ENCODE peak calls at places on chromosomes 2 and 18, in ten cellular contexts. G is mammary epithelial cell, Q is right lobe of liver, H is Peyer's patch, I is body of pancreas, E is adipocyte, X is thyroid gland, J is fibroblast of the aortic adventitia, W is astrocyte of the spinal cord, V is lower leg skin. C is an unnamed sample.

GRCh38 chr2:69134546-69134945 is 121.6 kb downstream of the ANTXR1 start:
- DNase-seq in Q (no peak), W (peak; percentile 54), V (no peak), I (no peak), G (no peak), H (no peak), J (no peak), X (no peak), E (no peak), C (no peak)

GRCh38 chr2:190718652-190719526 is 70.0 kb downstream of the NAB1 start:
- DNase-seq in G (peak; percentile 94), W (peak; percentile 32), Q (no peak), X (peak; percentile 19), I (peak; percentile 26), E (peak; percentile 34), J (peak; percentile 75), H (no peak), V (peak; percentile 24), C (no peak)

GRCh38 chr2:16559263-16559662 is 106.4 kb downstream of the CYRIA start:
- DNase-seq in W (peak; percentile 4), J (no peak), E (no peak), I (no peak), X (no peak), V (no peak), H (no peak), G (no peak), Q (no peak), C (peak; percentile 68)

GRCh38 chr18:70190529-70190928 is 15.0 kb downstream of the RTTN start:
- DNase-seq in X (no peak), J (no peak), Q (no peak), H (no peak), E (no peak), V (no peak), I (no peak), W (no peak), G (no peak), C (no peak)

GRCh38 chr2:205714058-205714776 is 31.9 kb downstream of the NRP2 start:
- DNase-seq in V (no peak), E (peak; percentile 25), X (no peak), G (peak; percentile 30), J (no peak), Q (no peak), I (no peak), W (peak; percentile 77), H (no peak), C (no peak)

GRCh38 chr2:71702971-71703898 is 249.9 kb downstream of the DYSF start:
- DNase-seq in J (no peak), V (no peak), I (no peak), E (no peak), W (no peak), G (no peak), H (no peak), X (no peak), Q (no peak), C (no peak)

GRCh38 chr2:24209389-24210105 is 34.7 kb downstream of the FAM228A start:
- DNase-seq in Q (no peak), E (no peak), X (no peak), J (no peak), W (no peak), V (peak; percentile 10), H (no peak), I (no peak), G (no peak), C (no peak)

GRCh38 chr18:13194239-13194638 is 24.3 kb upstream of the LDLRAD4 start:
- DNase-seq in W (no peak), E (no peak), Q (no peak), X (no peak), J (no peak), H (no peak), V (no peak), I (no peak), G (no peak), C (no peak)

GRCh38 chr2:201707753-201708152 is 9.3 kb upstream of the MPP4 start:
- DNase-seq in I (no peak), H (no peak), V (no peak), W (peak; percentile 74), E (peak; percentile 44), Q (no peak), G (no peak), J (peak; percentile 81), X (no peak), C (no peak)

GRCh38 chr2:48438266-48438665 is 91.7 kb upstream of the STON1 start:
- DNase-seq in E (no peak), X (no peak), I (no peak), J (no peak), V (no peak), H (no peak), W (no peak), Q (no peak), G (no peak), C (no peak)

GRCh38 chr2:46780801-46781445 is 134.7 kb downstream of the MCFD2 start:
- DNase-seq in X (no peak), V (no peak), E (no peak), I (no peak), W (no peak), Q (no peak), J (peak; percentile 84), H (no peak), G (no peak), C (peak; percentile 57)

GRCh38 chr18:33755918-33756590 is 178.0 kb downstream of the ASXL3 start:
- DNase-seq in J (peak; percentile 90), W (peak; percentile 89), G (peak; percentile 79), E (peak; percentile 59), X (no peak), V (no peak), Q (no peak), H (no peak), I (no peak), C (no peak)

GRCh38 chr2:203018181-203018580 is 3.5 kb downstream of the NBEAL1 start:
- DNase-seq in G (no peak), Q (no peak), I (no peak), W (peak; percentile 36), E (peak; percentile 52), H (no peak), X (no peak), V (no peak), J (peak; percentile 50), C (no peak)
- H3K4me3 ChIP-seq in G (peak overlapping the region; percentile 41), Q (peak overlapping the region; percentile 14), I (no peak overlapping the region), W (peak overlapping the region; percentile 30), E (peak overlapping the region; percentile 96), H (no peak overlapping the region), X (no peak overlapping the region), V (no peak overlapping the region), J (peak overlapping the region; percentile 58), C (no peak overlapping the region)

GRCh38 chr2:86065512-86065911 is 40.2 kb downstream of the POLR1A start:
- DNase-seq in G (no peak), Q (no peak), H (peak; percentile 8), W (no peak), V (no peak), J (peak; percentile 85), X (no peak), I (no peak), E (peak; percentile 82), C (peak; percentile 65)
- H3K4me3 ChIP-seq in G (no peak overlapping the region), Q (no peak overlapping the region), H (no peak overlapping the region), W (no peak overlapping the region), V (no peak overlapping the region), J (no peak overlapping the region), X (no peak overlapping the region), I (no peak overlapping the region), E (no peak overlapping the region), C (no peak overlapping the region)

GRCh38 chr18:57901819-57902600 is 98.9 kb upstream of the ATP8B1 start:
- DNase-seq in G (peak; percentile 96), Q (peak; percentile 61), W (no peak), J (peak; percentile 42), H (no peak), V (peak; percentile 50), X (no peak), I (no peak), E (no peak), C (no peak)
- H3K4me3 ChIP-seq in G (no peak overlapping the region), Q (no peak overlapping the region), W (no peak overlapping the region), J (no peak overlapping the region), H (no peak overlapping the region), V (no peak overlapping the region), X (no peak overlapping the region), I (no peak overlapping the region), E (no peak overlapping the region), C (no peak overlapping the region)

GRCh38 chr2:3789246-3789645 is 85.9 kb downstream of the DCDC2C start:
- DNase-seq in J (no peak), X (no peak), H (no peak), G (no peak), V (no peak), Q (no peak), E (no peak), I (no peak), W (peak; percentile 6), C (no peak)

GRCh38 chr2:3785890-3786273 is 82.5 kb downstream of the DCDC2C start:
- DNase-seq in H (no peak), Q (no peak), X (no peak), W (no peak), V (no peak), J (no peak), I (no peak), E (no peak), G (no peak), C (no peak)

GRCh38 chr2:3784731-3785130 is 81.4 kb downstream of the DCDC2C start:
- DNase-seq in W (peak; percentile 30), E (no peak), J (no peak), G (no peak), V (no peak), H (no peak), I (no peak), X (no peak), Q (no peak), C (no peak)

GRCh38 chr2:3787768-3788167 is 84.4 kb downstream of the DCDC2C start:
- DNase-seq in Q (no peak), W (no peak), V (no peak), X (no peak), H (no peak), G (no peak), E (no peak), J (no peak), I (no peak), C (no peak)

GRCh38 chr2:3785220-3785889 is 82.0 kb downstream of the DCDC2C start:
- DNase-seq in E (no peak), G (no peak), J (no peak), V (no peak), Q (no peak), W (peak; percentile 16), H (no peak), I (no peak), X (no peak), C (no peak)
- H3K4me3 ChIP-seq in E (no peak overlapping the region), G (no peak overlapping the region), J (no peak overlapping the region), V (no peak overlapping the region), Q (no peak overlapping the region), W (no peak overlapping the region), H (no peak overlapping the region), I (no peak overlapping the region), X (no peak overlapping the region), C (no peak overlapping the region)